ENCODE peak calls at places on chromosomes 16 and 17, in nine cellular contexts. J, F, Y, O, I, E, D, P and T are unnamed samples.

GRCh38 chr17:50699410-50699809 is 8.3 kb downstream of the ANKRD40 start:
- DNase-seq in J (no peak), F (no peak), Y (no peak), O (no peak), I (no peak), E (no peak), D (no peak), P (peak), T (no peak)

GRCh38 chr16:82761236-82761635 is 134.5 kb downstream of the CDH13 start:
- DNase-seq in J (peak), F (peak), Y (peak), O (no peak), I (no peak), E (no peak), D (peak), P (peak), T (no peak)

GRCh38 chr16:89193021-89193575 is 7.2 kb downstream of the SLC22A31 start:
- DNase-seq in J (peak), F (no peak), Y (peak), O (peak), I (peak), E (no peak), D (peak), P (peak), T (no peak)

GRCh38 chr17:50161911-50162288 is 3.9 kb upstream of the SGCA start:
- DNase-seq in J (no peak), F (no peak), Y (no peak), O (no peak), I (no peak), E (no peak), D (no peak), P (no peak), T (no peak)

GRCh38 chr16:85455534-85455933 is 157.6 kb upstream of the GSE1 start:
- DNase-seq in J (no peak), F (no peak), Y (no peak), O (no peak), I (no peak), E (no peak), D (no peak), P (no peak), T (no peak)

GRCh38 chr17:7281074-7281952 is at the start of gene SLC2A4:
- DNase-seq in J (peak), F (peak), Y (peak), O (peak), I (peak), E (peak), D (peak), P (peak), T (peak)

GRCh38 chr16:52545157-52545543 is 1.8 kb downstream of the TOX3 start:
- DNase-seq in J (no peak), F (no peak), Y (no peak), O (no peak), I (peak), E (no peak), D (no peak), P (no peak), T (no peak)

GRCh38 chr17:50956750-50957523 is 90.8 kb upstream of the TOB1 start:
- DNase-seq in J (no peak), F (peak), Y (no peak), O (peak), I (peak), E (peak), D (peak), P (peak), T (no peak)

GRCh38 chr17:14011740-14012405 is 57.4 kb upstream of the COX10 start:
- DNase-seq in J (no peak), F (no peak), Y (no peak), O (no peak), I (no peak), E (no peak), D (no peak), P (no peak), T (no peak)

GRCh38 chr17:14014647-14015046 is 54.7 kb upstream of the COX10 start:
- DNase-seq in J (no peak), F (no peak), Y (no peak), O (no peak), I (no peak), E (no peak), D (peak), P (peak), T (no peak)

GRCh38 chr17:14019186-14019956 is 49.9 kb upstream of the COX10 start:
- DNase-seq in J (no peak), F (peak), Y (no peak), O (no peak), I (no peak), E (no peak), D (peak), P (peak), T (no peak)

GRCh38 chr17:14015286-14015685 is 54.0 kb upstream of the COX10 start:
- DNase-seq in J (no peak), F (no peak), Y (no peak), O (no peak), I (no peak), E (no peak), D (no peak), P (peak), T (no peak)

GRCh38 chr17:14016858-14017257 is 52.4 kb upstream of the COX10 start:
- DNase-seq in J (no peak), F (no peak), Y (no peak), O (no peak), I (no peak), E (no peak), D (no peak), P (no peak), T (no peak)
- TF ChIP-seq CTCF in J (no peak), F (no peak), Y (no peak), O (no peak), I (no peak), E (no peak), D (no peak), P (no peak), T (no peak)

DNA sequence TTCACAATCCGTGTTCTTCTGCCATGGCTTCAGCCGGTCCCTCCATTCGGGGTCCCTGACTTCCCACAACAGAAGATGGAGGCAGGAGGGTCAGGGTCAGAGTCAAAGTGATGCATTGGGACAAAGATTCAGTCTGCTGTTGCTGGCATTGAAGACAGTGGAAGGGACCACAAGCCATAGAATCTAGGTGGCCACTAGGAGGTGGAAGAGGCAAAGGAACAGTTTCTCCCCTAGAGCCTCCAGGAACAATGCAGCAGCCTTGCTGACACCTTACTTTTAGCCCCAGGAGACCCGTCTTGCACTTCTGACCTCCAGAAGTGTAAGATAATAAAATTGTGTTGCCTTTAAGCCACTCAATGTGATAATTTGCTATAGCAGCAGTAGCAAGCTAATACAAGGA is 55.9 kb downstream of the MFSD11 start:
- DNase-seq in J (no peak), F (no peak), Y (no peak), O (no peak), I (peak), E (no peak), D (peak), P (peak), T (no peak)
- TF ChIP-seq CTCF in J (peak), F (peak), Y (no peak), O (no peak), I (peak), E (no peak), D (peak), P (peak), T (peak)

GRCh38 chr17:47847341-47848197 is 3.4 kb downstream of the SP6 start:
- DNase-seq in J (no peak), F (no peak), Y (no peak), O (peak), I (peak), E (no peak), D (no peak), P (no peak), T (no peak)
- TF ChIP-seq CTCF in J (peak), F (peak), Y (no peak), O (peak), I (peak), E (peak), D (peak), P (no peak), T (peak)

DNA sequence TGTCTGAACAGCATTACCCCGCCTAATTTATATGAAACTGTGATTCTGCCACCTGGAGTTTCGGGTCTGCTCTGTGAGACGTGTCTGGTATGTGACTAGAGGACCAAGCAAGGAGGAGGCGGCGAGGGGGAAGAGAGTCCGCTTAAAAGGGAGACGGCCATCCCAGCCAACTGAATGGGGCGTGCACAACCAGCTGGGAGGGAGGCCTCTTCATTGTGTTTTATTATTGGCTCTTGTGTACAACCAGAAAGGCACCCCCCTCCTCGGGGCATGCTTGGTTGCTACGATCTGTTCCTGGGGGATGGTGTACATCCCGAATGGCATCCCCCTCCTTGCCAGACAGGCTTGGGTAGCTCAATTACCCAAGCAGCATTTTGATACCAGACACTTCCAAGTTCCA is 384.5 kb upstream of the SALL1 start:
- DNase-seq in J (no peak), F (no peak), Y (no peak), O (no peak), I (no peak), E (no peak), D (no peak), P (no peak), T (no peak)
- TF ChIP-seq CTCF in J (no peak), F (no peak), Y (no peak), O (no peak), I (no peak), E (no peak), D (no peak), P (no peak), T (no peak)

GRCh38 chr16:30482366-30482765 is 9.8 kb downstream of the ITGAL start:
- DNase-seq in J (no peak), F (no peak), Y (no peak), O (no peak), I (no peak), E (no peak), D (no peak), P (no peak), T (no peak)
- TF ChIP-seq CTCF in J (peak), F (peak), Y (no peak), O (no peak), I (peak), E (peak), D (peak), P (peak), T (peak)

GRCh38 chr17:63531022-63531965 is 8.1 kb downstream of the KCNH6 start:
- DNase-seq in J (no peak), F (no peak), Y (no peak), O (no peak), I (no peak), E (no peak), D (no peak), P (no peak), T (no peak)
- TF ChIP-seq CTCF in J (no peak), F (no peak), Y (no peak), O (no peak), I (no peak), E (no peak), D (no peak), P (no peak), T (no peak)

GRCh38 chr16:74076568-74076967 is 220.0 kb upstream of the PSMD7 start:
- DNase-seq in J (no peak), F (no peak), Y (no peak), O (no peak), I (no peak), E (no peak), D (no peak), P (no peak), T (no peak)

GRCh38 chr16:74073471-74073870 is 223.1 kb upstream of the PSMD7 start:
- DNase-seq in J (peak), F (no peak), Y (no peak), O (no peak), I (no peak), E (no peak), D (no peak), P (no peak), T (peak)

GRCh38 chr16:74075393-74075792 is 221.2 kb upstream of the PSMD7 start:
- DNase-seq in J (no peak), F (no peak), Y (no peak), O (no peak), I (no peak), E (no peak), D (no peak), P (no peak), T (no peak)

DNA sequence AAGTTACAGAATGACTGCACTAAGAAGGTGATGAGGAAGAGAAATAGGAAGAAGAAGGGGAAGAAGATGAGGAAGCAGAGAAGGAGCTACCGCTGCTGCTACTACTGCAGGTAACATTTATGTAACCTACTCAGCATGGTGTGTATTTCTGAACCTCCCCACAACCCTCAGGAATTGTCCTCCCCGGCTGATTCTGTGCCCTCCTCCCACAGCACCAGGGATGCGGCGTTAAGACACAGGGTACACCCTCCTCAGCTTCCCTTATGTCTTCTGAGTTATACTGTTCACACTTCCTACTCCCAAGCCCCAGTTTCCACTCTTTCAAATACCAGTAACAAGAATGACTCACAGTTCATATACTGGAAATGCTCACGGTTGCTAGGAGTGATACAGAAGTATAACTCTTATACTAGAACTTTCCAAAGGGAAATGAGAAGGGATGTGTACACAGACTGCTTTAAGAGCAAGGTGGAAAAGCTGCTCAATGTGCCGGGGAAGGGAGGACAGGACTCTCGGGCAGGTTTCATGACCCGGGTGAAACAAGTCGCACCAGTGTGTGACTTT is 224.5 kb upstream of the PSMD7 start:
- DNase-seq in J (no peak), F (no peak), Y (no peak), O (no peak), I (no peak), E (no peak), D (no peak), P (no peak), T (peak)
- TF ChIP-seq CTCF in J (no peak), F (no peak), Y (no peak), O (no peak), I (no peak), E (no peak), D (no peak), P (no peak), T (no peak)